ENCODE peak calls at places on chromosomes 6 and 20, in six cellular contexts. K is activated T-helper 2 cell treated with anti-CD3 and anti-CD28 coated beads, Interferon-gamma antibody, Interleukin-2, Interleukin-4, amounts not matched to agents 10 μg/mL and 5 μg/mL and 100 μg/mL, durations not matched to agents 14 hours and 24 hours and 36 hours; I is spleen; U is HFFc6; R is stimulated activated CD4-positive, alpha-beta T cell treated with anti-CD3 and anti-CD28 coated beads, Interleukin-1b, Interleukin-23, amount 100 ng/mL, for 1 hour; P is HEK293T. M is an unnamed sample.
A peak's percentile ranks its signal among the peaks of the same experiment; 100 is the strongest.

GRCh38 chr20:37943033-37943432 is 40.1 kb downstream of the VSTM2L start:
- DNase-seq in P (no peak), R (no peak), U (no peak), K (no peak), I (no peak), M (no peak)

GRCh38 chr6:15602144-15602543 is 60.7 kb downstream of the DTNBP1 start:
- DNase-seq in I (no peak), R (no peak), U (no peak), P (no peak), K (no peak), M (no peak)

GRCh38 chr6:93968126-93968525 is 548.8 kb upstream of the EPHA7 start:
- DNase-seq in I (no peak), P (no peak), R (no peak), K (no peak), U (no peak), M (no peak)

GRCh38 chr6:34982424-34982852 is 93.4 kb downstream of the ANKS1A start:
- DNase-seq in R (no peak), P (no peak), U (peak; percentile 50), I (no peak), K (no peak), M (peak; percentile 60)

GRCh38 chr6:170037541-170038250 is 253.2 kb downstream of the DLL1 start:
- DNase-seq in K (no peak), U (no peak), I (peak; percentile 67), R (no peak), P (no peak), M (no peak)

GRCh38 chr20:35615667-35616464 is at the start of gene SPAG4:
- DNase-seq in K (peak; percentile 98), U (peak; percentile 38), I (peak; percentile 100), P (peak; percentile 99), R (peak; percentile 100), M (peak; percentile 100)

GRCh38 chr6:158205220-158205944 is 37.2 kb downstream of the GTF2H5 start:
- DNase-seq in K (no peak), P (peak; percentile 51), U (no peak), I (no peak), R (no peak), M (no peak)

GRCh38 chr6:16352258-16352635 is 113.9 kb downstream of the GMPR start:
- DNase-seq in R (no peak), P (no peak), K (no peak), U (peak; percentile 50), I (no peak), M (peak; percentile 68)

GRCh38 chr6:40550096-40550731 is 37.0 kb downstream of the LRFN2 start:
- DNase-seq in R (no peak), P (peak; percentile 54), K (peak; percentile 12), U (peak; percentile 47), I (no peak), M (peak; percentile 80)

GRCh38 chr6:35297541-35298481 is at the start of gene DEF6:
- DNase-seq in P (peak; percentile 89), K (peak; percentile 85), U (peak; percentile 82), R (peak; percentile 64), I (peak; percentile 97), M (peak; percentile 66)

GRCh38 chr6:27994616-27995015 is 37.6 kb downstream of the OR2B6 start:
- DNase-seq in R (no peak), K (no peak), P (no peak), U (no peak), I (no peak), M (no peak)

GRCh38 chr6:169974663-169975062 is 223.2 kb downstream of the ERMARD start:
- DNase-seq in R (no peak), K (no peak), U (no peak), P (no peak), I (peak; percentile 37), M (no peak)

GRCh38 chr6:13305791-13306190 is 22.5 kb downstream of the TBC1D7 start:
- DNase-seq in K (no peak), I (no peak), U (no peak), P (no peak), R (no peak), M (no peak)

GRCh38 chr20:40654876-40655275 is 34.2 kb downstream of the MAFB start:
- DNase-seq in P (no peak), R (no peak), U (no peak), I (no peak), K (no peak), M (no peak)

GRCh38 chr20:50111829-50112495 is 988 bp downstream of the UBE2V1 start:
- DNase-seq in I (no peak), K (no peak), U (no peak), P (no peak), R (no peak), M (no peak)

GRCh38 chr6:36911946-36912555 is 26.3 kb downstream of the C6orf89 start:
- DNase-seq in K (no peak), P (no peak), R (no peak), U (no peak), I (no peak), M (no peak)

GRCh38 chr20:46994341-46994740 is 99.7 kb downstream of the EYA2 start:
- DNase-seq in K (peak; percentile 74), U (no peak), P (no peak), R (no peak), I (peak; percentile 71), M (no peak)

GRCh38 chr6:4319992-4320683 is 184.8 kb upstream of the ECI2 start:
- DNase-seq in P (no peak), U (peak; percentile 53), K (no peak), I (no peak), R (no peak), M (peak; percentile 35)

GRCh38 chr6:1524040-1524480 is 85.7 kb upstream of the FOXC1 start:
- DNase-seq in I (peak; percentile 84), U (no peak), K (peak; percentile 66), P (peak; percentile 68), R (peak; percentile 65), M (peak; percentile 87)

GRCh38 chr6:22306741-22307466 is 10.1 kb upstream of the PRL start:
- DNase-seq in R (no peak), K (no peak), U (no peak), P (no peak), I (no peak), M (no peak)

GRCh38 chr6:170114956-170115855 is 175.7 kb downstream of the DLL1 start:
- DNase-seq in P (no peak), R (no peak), K (no peak), U (no peak), I (peak; percentile 70), M (no peak)

GRCh38 chr6:168127384-168127868 is 48.4 kb upstream of the FRMD1 start:
- DNase-seq in P (no peak), U (no peak), I (no peak), R (no peak), K (no peak), M (no peak)

GRCh38 chr20:32580970-32581838 is 3.9 kb downstream of the NOL4L start:
- DNase-seq in I (peak; percentile 80), U (no peak), K (no peak), R (no peak), P (no peak), M (no peak)

GRCh38 chr6:8183266-8183665 is 80.9 kb upstream of the EEF1E1 start:
- DNase-seq in K (no peak), U (no peak), P (no peak), I (no peak), R (no peak), M (no peak)

GRCh38 chr6:158603261-158604047 is 41.1 kb downstream of the DYNLT1 start:
- DNase-seq in P (no peak), I (no peak), K (no peak), R (no peak), U (no peak), M (no peak)

GRCh38 chr20:33796263-33796906 is 14.8 kb upstream of the CHMP4B start:
- DNase-seq in R (no peak), P (no peak), K (no peak), I (no peak), U (no peak), M (no peak)

GRCh38 chr6:122276637-122277036 is 122.8 kb upstream of the HSF2 start:
- DNase-seq in I (no peak), P (no peak), R (no peak), K (no peak), U (no peak), M (no peak)

GRCh38 chr6:152086223-152086873 is 278.9 kb downstream of the ESR1 start:
- DNase-seq in U (no peak), R (no peak), K (no peak), I (no peak), P (no peak), M (no peak)

GRCh38 chr6:141653590-141653989 is 479.1 kb upstream of the GJE1 start:
- DNase-seq in U (no peak), I (no peak), P (no peak), K (no peak), R (no peak), M (no peak)

M was measured in GM03348.